ENCODE peak calls at places on chromosomes 5 and 9, in six cellular contexts. Y is A172, M is AML-193, A is tibial artery, B is myocyte, I is NCI-H2107. P is an unnamed sample.

GRCh38 chr9:121658166-121658565 is 6.7 kb downstream of the DAB2IP start:
- DNase-seq in Y (no peak), M (no peak), A (no peak), B (no peak), I (no peak), P (no peak)

GRCh38 chr5:82244854-82245635 is 33.1 kb downstream of the RPS23 start:
- DNase-seq in Y (no peak), M (no peak), A (no peak), B (no peak), I (no peak), P (no peak)

GRCh38 chr9:130920762-130921482 is 18.1 kb downstream of the FIBCD1 start:
- DNase-seq in Y (no peak), M (no peak), A (no peak), B (no peak), I (no peak), P (no peak)

GRCh38 chr5:109630109-109630508 is 59.6 kb upstream of the MAN2A1 start:
- DNase-seq in Y (no peak), M (no peak), A (no peak), B (peak; percentile 70), I (no peak), P (no peak)

GRCh38 chr5:50967388-50968039 is 301.1 kb downstream of the PARP8 start:
- DNase-seq in Y (no peak), M (no peak), A (no peak), B (peak; percentile 10), I (peak; percentile 50), P (no peak)

GRCh38 chr5:139711067-139711851 is 63.1 kb downstream of the CXXC5 start:
- DNase-seq in Y (peak; percentile 69), M (peak; percentile 40), A (no peak), B (peak; percentile 84), I (no peak), P (peak; percentile 59)

GRCh38 chr5:65818592-65818991 is 96.6 kb downstream of the NLN start:
- DNase-seq in Y (no peak), M (no peak), A (no peak), B (no peak), I (no peak), P (no peak)

GRCh38 chr5:54387659-54388232 is 67.8 kb upstream of the HSPB3 start:
- DNase-seq in Y (peak; percentile 57), M (no peak), A (no peak), B (peak; percentile 47), I (no peak), P (peak; percentile 55)

GRCh38 chr5:162068412-162068811 is 839 bp downstream of the GABRG2 start:
- DNase-seq in Y (peak; percentile 37), M (peak; percentile 7), A (no peak), B (peak; percentile 42), I (no peak), P (no peak)

GRCh38 chr9:80072406-80072805 is 500.6 kb downstream of the TLE4 start:
- DNase-seq in Y (no peak), M (no peak), A (no peak), B (no peak), I (no peak), P (no peak)

GRCh38 chr5:14676320-14676719 is 11.8 kb downstream of the OTULIN start:
- DNase-seq in Y (peak; percentile 82), M (peak; percentile 49), A (no peak), B (peak; percentile 82), I (no peak), P (peak; percentile 68)

GRCh38 chr5:177040814-177041410 is 18.4 kb downstream of the ZNF346 start:
- DNase-seq in Y (peak; percentile 53), M (no peak), A (no peak), B (peak; percentile 73), I (no peak), P (peak; percentile 37)

GRCh38 chr9:495739-496138 is 281.1 kb downstream of the DOCK8 start:
- DNase-seq in Y (no peak), M (no peak), A (no peak), B (no peak), I (no peak), P (no peak)

GRCh38 chr5:56078675-56079500 is 84.1 kb upstream of the IL6ST start:
- DNase-seq in Y (no peak), M (no peak), A (peak; percentile 69), B (no peak), I (no peak), P (peak; percentile 22)

GRCh38 chr5:138946241-138946623 is 71.1 kb upstream of the LRRTM2 start:
- DNase-seq in Y (no peak), M (no peak), A (peak; percentile 13), B (no peak), I (no peak), P (no peak)

GRCh38 chr5:167987490-167988270 is 303.8 kb upstream of the WWC1 start:
- DNase-seq in Y (no peak), M (no peak), A (no peak), B (no peak), I (no peak), P (no peak)

GRCh38 chr9:100322954-100323536 is 29.7 kb downstream of the TEX10 start:
- DNase-seq in Y (peak; percentile 36), M (peak; percentile 27), A (no peak), B (peak; percentile 60), I (peak; percentile 12), P (peak; percentile 1)

GRCh38 chr9:83012160-83012559 is 50.8 kb downstream of the RASEF start:
- DNase-seq in Y (no peak), M (no peak), A (no peak), B (no peak), I (no peak), P (no peak)

GRCh38 chr5:110342683-110343082 is 383.8 kb downstream of the TMEM232 start:
- DNase-seq in Y (no peak), M (no peak), A (peak; percentile 35), B (no peak), I (no peak), P (no peak)

GRCh38 chr5:141941307-141941706 is 16.7 kb downstream of the PCDH12 start:
- DNase-seq in Y (peak; percentile 64), M (no peak), A (peak; percentile 29), B (peak; percentile 34), I (no peak), P (no peak)

GRCh38 chr9:32378496-32378895 is 5.9 kb upstream of the ACO1 start:
- DNase-seq in Y (peak; percentile 54), M (peak; percentile 63), A (no peak), B (peak; percentile 77), I (peak; percentile 61), P (peak; percentile 10)